ENCODE peak calls at places on chromosomes 11 and 22, in ten cellular contexts. E is T-cell; Q is activated naive CD4-positive, alpha-beta T cell; R is effector memory CD4-positive, alpha-beta T cell; U is T-helper 2 cell; O is NCI-H2029; M is kidney glomerular epithelial cell; B is MCF 10A; Y is Caki2; A is NCI-H69. P is an unnamed sample.

GRCh38 chr11:6315811-6316425 is 4.4 kb downstream of the CAVIN3 start:
- DNase-seq in O (peak; percentile 22), R (no peak), Q (peak; percentile 2), M (peak; percentile 38), U (no peak), Y (peak; percentile 40), A (peak; percentile 77), E (peak; percentile 2), B (peak; percentile 73), P (peak; percentile 48)

GRCh38 chr11:69492201-69492991 is 10.9 kb downstream of the LINC01488 start:
- DNase-seq in A (no peak), O (no peak), B (no peak), Y (no peak), E (no peak), R (no peak), M (no peak), Q (no peak), U (no peak), P (no peak)

GRCh38 chr11:83671295-83671694 is 385.1 kb upstream of the CCDC90B start:
- DNase-seq in A (peak; percentile 70), E (no peak), Y (no peak), O (no peak), U (no peak), B (peak; percentile 6), Q (no peak), M (peak; percentile 23), R (no peak), P (no peak)

GRCh38 chr22:47328550-47329243 is 566.2 kb downstream of the TBC1D22A start:
- DNase-seq in Y (peak; percentile 95), Q (no peak), R (no peak), E (no peak), U (no peak), O (no peak), A (no peak), M (no peak), B (peak; percentile 86), P (no peak)

GRCh38 chr11:67389477-67389876 is 2.3 kb upstream of the RAD9A start:
- DNase-seq in Q (peak; percentile 35), E (no peak), U (no peak), Y (no peak), B (no peak), O (no peak), M (no peak), A (peak; percentile 66), R (no peak), P (peak; percentile 73)

GRCh38 chr11:108873305-108873704 is 208.4 kb downstream of the DDX10 start:
- DNase-seq in E (no peak), A (no peak), Y (no peak), B (no peak), U (no peak), O (no peak), R (no peak), Q (no peak), M (no peak), P (no peak)

GRCh38 chr22:49238181-49239141 is 589.2 kb downstream of the BRD1 start:
- DNase-seq in M (no peak), Y (no peak), O (no peak), E (no peak), A (no peak), U (no peak), B (no peak), R (no peak), Q (no peak), P (no peak)

GRCh38 chr11:47106839-47107520 is 69.7 kb downstream of the ARFGAP2 start:
- DNase-seq in U (no peak), B (no peak), Y (no peak), E (no peak), A (peak; percentile 81), Q (no peak), O (peak; percentile 73), R (no peak), M (peak; percentile 19), P (no peak)

GRCh38 chr11:9150501-9150900 is 59.1 kb upstream of the SCUBE2 start:
- DNase-seq in B (no peak), E (no peak), O (no peak), Y (no peak), R (no peak), U (no peak), M (peak; percentile 26), Q (no peak), A (no peak), P (no peak)

GRCh38 chr11:83152245-83152644 is 4.7 kb upstream of the PCF11 start:
- DNase-seq in R (no peak), Q (no peak), M (no peak), B (no peak), E (no peak), U (no peak), Y (no peak), O (no peak), A (no peak), P (no peak)

GRCh38 chr11:72671144-72672099 is 2.8 kb downstream of the PDE2A start:
- DNase-seq in O (no peak), M (no peak), E (no peak), U (no peak), Q (no peak), Y (no peak), B (no peak), A (peak; percentile 77), R (no peak), P (no peak)

GRCh38 chr22:35649026-35649553 is 844 bp downstream of the APOL6 start:
- DNase-seq in R (no peak), Q (no peak), Y (no peak), M (no peak), B (no peak), E (no peak), A (no peak), O (no peak), U (no peak), P (peak; percentile 20)

GRCh38 chr11:22702022-22702421 is 35.6 kb downstream of the GAS2 start:
- DNase-seq in O (no peak), M (no peak), A (peak; percentile 28), E (no peak), B (no peak), Q (no peak), U (no peak), R (no peak), Y (no peak), P (no peak)

GRCh38 chr22:30605449-30606110 is 1.4 kb upstream of the TCN2 start:
- DNase-seq in A (peak; percentile 67), Y (peak; percentile 46), M (peak; percentile 28), R (no peak), Q (no peak), B (peak; percentile 59), O (peak; percentile 48), E (peak; percentile 9), U (no peak), P (peak; percentile 69)

GRCh38 chr11:94834931-94835330 is 66.8 kb downstream of the AMOTL1 start:
- DNase-seq in U (no peak), M (no peak), Q (no peak), E (no peak), B (peak; percentile 18), O (no peak), R (no peak), A (no peak), Y (no peak), P (no peak)

P was measured in activated CD8-positive, alpha-beta T cell treated with anti-CD3 and anti-CD28 coated beads, Interleukin-2, amount 10 ng/mL, durations not matched to agents 7 days and 5 days.